ENCODE peak calls at places on chromosomes 3 and 15, in seven cellular contexts. L, X, O, F, T, N and A are unnamed samples.

GRCh38 chr3:139140553-139140952 is 95.9 kb upstream of the PRR23C start:
- DNase-seq in L (no peak), O (no peak), F (no peak), T (no peak), X (no peak), N (no peak), A (no peak)

GRCh38 chr3:196979545-196979944 is 10.9 kb upstream of the PIGZ start:
- DNase-seq in N (no peak), X (no peak), T (no peak), L (peak; percentile 91), O (no peak), F (no peak), A (no peak)

GRCh38 chr15:89419370-89419984 is 76.9 kb downstream of the RHCG start:
- DNase-seq in F (no peak), O (peak; percentile 96), N (peak; percentile 62), L (peak; percentile 52), T (no peak), X (no peak), A (no peak)

GRCh38 chr15:84598993-84599392 is 1.8 kb upstream of the ZSCAN2 start:
- DNase-seq in X (no peak), O (peak; percentile 42), N (peak; percentile 58), L (peak; percentile 77), T (no peak), F (no peak), A (peak; percentile 23)

GRCh38 chr3:37961622-37962455 is 28.7 kb upstream of the VILL start:
- DNase-seq in O (no peak), L (no peak), T (no peak), X (no peak), N (peak; percentile 59), F (no peak), A (no peak)

GRCh38 chr3:105197863-105198262 is 168.8 kb upstream of the ALCAM start:
- DNase-seq in F (no peak), L (no peak), O (no peak), N (no peak), T (no peak), X (no peak), A (no peak)

GRCh38 chr3:181700168-181701087 is 11.3 kb upstream of the SOX2 start:
- DNase-seq in F (no peak), T (no peak), N (peak; percentile 85), O (peak; percentile 81), L (peak; percentile 85), X (peak; percentile 92), A (peak; percentile 33)

GRCh38 chr3:185399629-185400339 is 36.8 kb downstream of the MAP3K13 start:
- DNase-seq in L (no peak), N (no peak), O (no peak), F (no peak), X (no peak), T (no peak), A (no peak)

GRCh38 chr3:107740992-107741896 is 218.5 kb downstream of the BBX start:
- DNase-seq in N (peak; percentile 45), X (no peak), O (no peak), T (no peak), L (peak; percentile 61), F (no peak), A (no peak)

GRCh38 chr3:186099178-186099577 is 9.7 kb downstream of the ETV5 start:
- DNase-seq in F (peak; percentile 43), L (peak; percentile 77), X (peak; percentile 28), O (no peak), T (no peak), N (peak; percentile 94), A (peak; percentile 95)

GRCh38 chr15:43775411-43775965 is 1.3 kb downstream of the ELL3 start:
- DNase-seq in L (peak; percentile 44), T (no peak), N (peak; percentile 79), O (no peak), F (peak; percentile 54), X (peak; percentile 50), A (no peak)

GRCh38 chr3:52777127-52777958 is at the start of gene ITIH1:
- DNase-seq in O (no peak), L (no peak), N (no peak), T (no peak), F (peak; percentile 22), X (no peak), A (no peak)

GRCh38 chr3:30174357-30174756 is 432.0 kb upstream of the TGFBR2 start:
- DNase-seq in O (no peak), X (no peak), F (no peak), T (no peak), L (no peak), N (no peak), A (no peak)

GRCh38 chr3:8646313-8646938 is 1.8 kb upstream of the SSUH2 start:
- DNase-seq in X (no peak), T (no peak), N (no peak), L (no peak), O (no peak), F (no peak), A (no peak)

GRCh38 chr3:171362575-171362974 is 97.6 kb downstream of the TNIK start:
- DNase-seq in L (no peak), T (no peak), N (no peak), X (no peak), F (no peak), O (no peak), A (no peak)

GRCh38 chr15:20348900-20349773 is 192.5 kb downstream of the GOLGA6L6 start:
- DNase-seq in T (no peak), X (no peak), O (no peak), N (no peak), F (no peak), L (no peak), A (no peak)

GRCh38 chr15:90814193-90814811 is 54.1 kb upstream of the FURIN start:
- DNase-seq in X (no peak), T (no peak), O (no peak), L (no peak), F (no peak), N (no peak), A (no peak)

GRCh38 chr3:128397484-128397883 is 69.2 kb downstream of the DNAJB8 start:
- DNase-seq in X (no peak), F (no peak), L (no peak), T (no peak), O (no peak), N (no peak), A (no peak)

GRCh38 chr3:193391902-193392301 is 13.3 kb upstream of the ATP13A5 start:
- DNase-seq in T (no peak), O (no peak), L (no peak), F (no peak), X (no peak), N (peak; percentile 16), A (no peak)

GRCh38 chr3:83946045-83946444 is 1012.7 kb upstream of the CADM2 start:
- DNase-seq in O (no peak), N (no peak), T (no peak), F (no peak), L (no peak), X (peak; percentile 6), A (no peak)

GRCh38 chr3:30964612-30965011 is 70.2 kb upstream of the GADL1 start:
- DNase-seq in O (no peak), N (no peak), T (no peak), F (no peak), X (no peak), L (no peak), A (no peak)

GRCh38 chr3:183254816-183255730 is 2.0 kb downstream of the B3GNT5 start:
- DNase-seq in N (no peak), T (no peak), X (peak; percentile 55), L (peak; percentile 38), O (peak; percentile 22), F (no peak), A (no peak)

GRCh38 chr3:190596341-190597285 is 82.7 kb downstream of the IL1RAP start:
- DNase-seq in T (no peak), F (no peak), L (no peak), N (peak; percentile 95), X (no peak), O (no peak), A (no peak)

GRCh38 chr3:122132949-122133540 is 50.4 kb upstream of the CASR start:
- DNase-seq in F (no peak), L (no peak), T (no peak), O (no peak), N (no peak), X (no peak), A (no peak)

GRCh38 chr3:13011369-13012227 is 61.6 kb downstream of the IQSEC1 start:
- DNase-seq in L (no peak), F (peak; percentile 83), O (no peak), T (peak; percentile 67), N (no peak), X (no peak), A (no peak)

GRCh38 chr3:196096382-196096953 is 14.6 kb upstream of the TFRC start:
- DNase-seq in L (no peak), O (no peak), F (peak; percentile 57), X (no peak), T (no peak), N (no peak), A (no peak)

GRCh38 chr15:100105101-100105500 is 236.7 kb downstream of the ADAMTS17 start:
- DNase-seq in X (no peak), N (no peak), L (no peak), O (no peak), T (no peak), F (no peak), A (no peak)

GRCh38 chr3:155018621-155019330 is 61.3 kb upstream of the MME start:
- DNase-seq in N (no peak), L (peak; percentile 21), F (no peak), O (no peak), X (no peak), T (no peak), A (no peak)

GRCh38 chr15:56371495-56372147 is 6.4 kb downstream of the TEX9 start:
- DNase-seq in T (no peak), N (no peak), F (no peak), X (no peak), L (no peak), O (no peak), A (no peak)

GRCh38 chr15:68652141-68652540 is 73.3 kb downstream of the CORO2B start:
- DNase-seq in X (peak; percentile 87), F (no peak), N (peak; percentile 85), T (no peak), L (no peak), O (no peak), A (no peak)

GRCh38 chr15:45162771-45163507 is 24.8 kb downstream of the SHF start:
- DNase-seq in O (peak; percentile 79), X (no peak), N (peak; percentile 85), T (peak; percentile 43), L (peak; percentile 85), F (peak; percentile 77), A (peak; percentile 51)

GRCh38 chr3:55818485-55818884 is 331.4 kb upstream of the WNT5A start:
- DNase-seq in O (no peak), T (no peak), X (no peak), F (no peak), L (no peak), N (peak; percentile 25), A (no peak)

GRCh38 chr3:150970665-150971327 is 1.7 kb downstream of the CLRN1 start:
- DNase-seq in L (peak; percentile 71), O (no peak), X (no peak), F (no peak), T (no peak), N (peak; percentile 31), A (no peak)